ENCODE peak calls at places on chromosomes 16 and 17, in six cellular contexts. L is thoracic aorta; I is CD8-positive, alpha-beta memory T cell; E is osteoblast; T is CD8-positive, alpha-beta T cell; H is IMR-90. B is an unnamed sample.

GRCh38 chr17:63675607-63676539 is 24.1 kb downstream of the LIMD2 start:
- DNase-seq in L (peak), I (no peak), E (peak), T (no peak), H (peak), B (no peak)

GRCh38 chr17:28999216-28999615 is 6.6 kb downstream of the SEZ6 start:
- DNase-seq in L (no peak), I (no peak), E (no peak), T (no peak), H (no peak), B (no peak)

GRCh38 chr17:44780161-44780560 is 21.4 kb downstream of the ADAM11 start:
- DNase-seq in L (no peak), I (no peak), E (no peak), T (no peak), H (no peak), B (no peak)

GRCh38 chr16:87723224-87723619 is 42.6 kb downstream of the KLHDC4 start:
- DNase-seq in L (no peak), I (no peak), E (peak), T (no peak), H (peak), B (no peak)

GRCh38 chr16:684961-685696 is 995 bp upstream of the JMJD8 start:
- DNase-seq in L (no peak), I (no peak), E (no peak), T (no peak), H (no peak), B (peak)

GRCh38 chr17:7700510-7700909 is 4.5 kb upstream of the EFNB3 start:
- DNase-seq in L (no peak), I (no peak), E (no peak), T (no peak), H (no peak), B (no peak)

GRCh38 chr17:58577696-58578095 is 63.3 kb upstream of the MTMR4 start:
- DNase-seq in L (no peak), I (peak), E (no peak), T (peak), H (peak), B (peak)

GRCh38 chr17:60712675-60713074 is 35.0 kb downstream of the BCAS3 start:
- DNase-seq in L (no peak), I (no peak), E (no peak), T (no peak), H (no peak), B (no peak)

GRCh38 chr16:16005725-16006124 is 56.3 kb downstream of the ABCC1 start:
- DNase-seq in L (no peak), I (no peak), E (no peak), T (no peak), H (no peak), B (no peak)

GRCh38 chr16:16006650-16007049 is 57.2 kb downstream of the ABCC1 start:
- DNase-seq in L (no peak), I (no peak), E (no peak), T (no peak), H (no peak), B (no peak)

GRCh38 chr16:16004314-16004749 is 54.9 kb downstream of the ABCC1 start:
- DNase-seq in L (no peak), I (no peak), E (peak), T (no peak), H (peak), B (no peak)

GRCh38 chr16:16001856-16002255 is 52.4 kb downstream of the ABCC1 start:
- DNase-seq in L (no peak), I (no peak), E (no peak), T (no peak), H (no peak), B (peak)

DNA sequence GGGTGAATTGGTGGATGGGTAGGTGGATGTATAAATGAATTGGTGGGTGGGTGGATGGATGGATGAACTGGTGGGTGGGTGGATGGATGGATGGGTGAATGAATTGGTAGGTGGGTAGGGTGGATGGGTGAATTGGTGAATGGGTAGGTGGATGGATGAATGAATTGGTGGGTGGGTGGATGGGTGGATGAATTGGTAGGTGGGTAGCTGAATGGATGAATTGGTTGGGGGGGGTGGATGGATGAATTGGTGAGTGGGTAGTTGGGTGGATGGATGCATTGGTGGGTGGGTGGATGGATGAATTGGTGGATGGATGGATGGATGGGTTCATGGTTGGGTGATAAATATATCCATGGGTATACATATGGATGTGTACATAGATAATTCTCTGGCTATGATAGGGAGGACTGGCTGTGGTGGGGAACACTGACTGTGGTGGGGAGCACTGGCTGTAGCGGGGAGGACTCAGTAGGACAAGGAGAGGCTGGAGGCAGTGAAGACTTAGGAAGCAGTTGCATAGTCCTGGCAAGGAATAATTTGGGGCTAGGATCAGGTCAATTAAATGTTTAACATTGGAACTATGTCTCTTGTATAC is 54.4 kb downstream of the ABCC1 start:
- DNase-seq in L (no peak), I (no peak), E (no peak), T (no peak), H (no peak), B (no peak)
- H3K27ac ChIP-seq in L (no peak), I (no peak), E (peak), T (no peak), H (peak), B (no peak)

DNA sequence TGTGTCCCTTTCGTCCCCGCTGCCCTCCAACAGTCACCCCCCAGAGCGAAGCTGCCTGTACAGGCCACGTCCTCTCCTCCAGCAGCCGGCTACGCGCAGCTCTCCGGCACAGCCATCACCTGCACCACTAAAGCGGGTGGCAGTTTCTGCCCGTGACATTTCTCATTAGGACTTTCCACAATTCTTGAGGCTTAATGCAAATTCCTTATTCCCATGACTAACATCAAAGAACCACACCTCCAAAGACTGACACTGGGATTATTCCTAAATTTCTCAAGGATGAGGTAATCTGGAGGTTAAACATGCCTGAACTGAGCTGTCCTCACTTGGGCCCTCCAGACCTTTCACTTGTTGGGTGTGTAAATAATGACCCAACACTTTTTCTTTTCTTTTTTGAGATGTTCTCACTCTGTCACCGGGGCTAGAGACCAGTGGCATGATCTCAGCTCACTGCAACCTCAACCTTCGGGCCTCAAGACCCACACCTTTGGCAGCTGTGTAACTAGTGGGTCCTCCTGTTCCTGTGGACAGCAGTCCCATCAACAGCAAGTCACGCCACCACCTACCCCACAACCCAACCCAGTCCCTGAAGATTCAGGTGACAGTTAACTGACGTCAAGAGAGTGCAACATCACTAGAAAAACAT is 11.7 kb downstream of the ANKRD11 start:
- DNase-seq in L (no peak), I (no peak), E (peak), T (peak), H (peak), B (no peak)
- H3K4me3 ChIP-seq in L (no peak), I (peak), E (no peak), T (peak), H (no peak), B (no peak)

GRCh38 chr17:40532520-40533253 is 31.3 kb upstream of the TNS4 start:
- DNase-seq in L (no peak), I (no peak), E (no peak), T (peak), H (peak), B (no peak)
- H3K27ac ChIP-seq in L (no peak), I (no peak), E (peak), T (no peak), H (peak), B (no peak)

GRCh38 chr17:1344521-1344920 is 55.5 kb downstream of the YWHAE start:
- DNase-seq in L (no peak), I (no peak), E (no peak), T (no peak), H (no peak), B (no peak)

GRCh38 chr17:1351275-1351674 is 48.7 kb downstream of the YWHAE start:
- DNase-seq in L (no peak), I (no peak), E (peak), T (no peak), H (no peak), B (no peak)

GRCh38 chr17:1351967-1352366 is 48.1 kb downstream of the YWHAE start:
- DNase-seq in L (no peak), I (no peak), E (peak), T (no peak), H (no peak), B (no peak)

GRCh38 chr17:1343554-1343953 is 56.5 kb downstream of the YWHAE start:
- DNase-seq in L (no peak), I (no peak), E (no peak), T (no peak), H (no peak), B (no peak)

DNA sequence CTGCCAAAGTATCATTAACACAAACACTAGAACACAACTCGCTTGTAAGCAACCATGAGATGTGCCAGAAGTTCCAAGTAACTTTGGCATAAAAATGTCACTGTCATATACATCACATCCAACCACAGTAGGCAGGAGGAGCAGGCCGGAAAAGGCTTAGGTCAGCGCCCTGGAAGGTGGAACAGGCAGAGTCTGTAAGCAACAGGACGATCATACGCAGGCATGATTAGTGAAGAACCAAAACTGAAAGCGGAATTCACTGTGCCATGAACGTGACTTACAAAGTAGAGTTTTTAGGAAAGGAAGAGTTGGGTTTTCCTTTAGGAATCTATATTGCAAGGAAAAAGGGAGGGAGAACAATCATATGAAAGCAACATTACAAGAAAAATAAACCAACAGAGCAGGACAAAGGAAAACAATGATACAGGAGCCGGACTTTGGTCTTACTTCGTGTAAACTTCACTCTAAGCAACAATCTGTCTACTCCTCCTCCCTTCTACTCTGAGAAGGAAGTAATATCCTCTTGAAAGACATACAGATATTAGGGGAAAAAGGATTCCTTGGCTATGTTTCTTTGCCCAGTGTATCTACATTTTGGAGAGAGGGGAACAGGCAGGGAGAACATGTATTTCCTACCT is 52.2 kb downstream of the YWHAE start:
- DNase-seq in L (no peak), I (no peak), E (peak), T (no peak), H (peak), B (no peak)
- H3K4me3 ChIP-seq in L (peak), I (no peak), E (peak), T (no peak), H (no peak), B (no peak)

DNA sequence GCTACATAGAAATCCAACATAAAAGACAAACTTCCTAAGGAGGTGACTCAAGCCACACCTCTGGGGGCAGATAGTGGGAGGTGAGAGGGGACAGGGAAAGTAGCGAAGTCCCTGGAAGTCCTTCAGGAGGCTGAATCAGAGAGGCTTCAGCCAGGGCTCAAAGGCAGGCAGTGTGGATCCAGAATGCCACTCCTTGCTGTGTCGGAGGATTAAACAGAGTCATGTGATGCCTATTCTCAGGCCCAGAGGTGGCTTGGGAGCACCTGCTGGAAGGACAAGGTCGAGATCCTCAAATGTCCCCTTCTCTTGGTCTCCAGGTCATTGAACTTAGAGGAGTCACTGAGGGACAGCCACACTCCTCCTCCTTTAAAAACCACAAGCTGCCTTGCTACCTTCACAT is 391.1 kb downstream of the SOX9 start:
- DNase-seq in L (no peak), I (no peak), E (no peak), T (no peak), H (no peak), B (no peak)
- H3K27ac ChIP-seq in L (no peak), I (no peak), E (no peak), T (no peak), H (no peak), B (no peak)

GRCh38 chr17:1012823-1013728 is 16.1 kb downstream of the TIMM22 start:
- DNase-seq in L (no peak), I (no peak), E (peak), T (no peak), H (no peak), B (no peak)
- H3K4me3 ChIP-seq in L (no peak), I (no peak), E (no peak), T (no peak), H (no peak), B (no peak)

GRCh38 chr16:89319883-89320716 is 102.6 kb downstream of the ZNF778 start:
- DNase-seq in L (peak), I (no peak), E (peak), T (no peak), H (peak), B (no peak)
- H3K27ac ChIP-seq in L (peak), I (peak), E (peak), T (no peak), H (peak), B (no peak)

GRCh38 chr16:2715519-2715918 is 4.5 kb downstream of the PRSS27 start:
- DNase-seq in L (no peak), I (peak), E (peak), T (peak), H (peak), B (peak)
- H3K4me3 ChIP-seq in L (no peak), I (no peak), E (no peak), T (peak), H (no peak), B (no peak)

B was measured in HL-60.